ENCODE peak calls at places on chromosomes 4 and X, in six cellular contexts. F, A, R, B, Y and W are unnamed samples.

GRCh38 chr4:188663369-188663768 is 524.1 kb downstream of the TRIML1 start:
- DNase-seq in R (no peak), B (no peak), F (no peak), A (no peak), Y (no peak), W (no peak)

GRCh38 chr4:83589283-83589682 is 53.4 kb downstream of the GPAT3 start:
- DNase-seq in A (no peak), R (no peak), Y (no peak), B (no peak), F (no peak), W (no peak)

GRCh38 chr4:184216436-184217004 is 1.2 kb downstream of the ENPP6 start:
- DNase-seq in Y (no peak), B (no peak), A (no peak), F (no peak), R (no peak), W (peak; percentile 87)

GRCh38 chr4:15832523-15833451 is 54.7 kb downstream of the CD38 start:
- DNase-seq in F (no peak), B (no peak), R (no peak), Y (no peak), A (no peak), W (no peak)

GRCh38 chr4:2946812-2947600 is 16.2 kb downstream of the NOP14 start:
- DNase-seq in A (no peak), F (no peak), Y (no peak), B (no peak), R (no peak), W (no peak)

GRCh38 chr4:5158391-5158770 is 107.1 kb downstream of the STK32B start:
- DNase-seq in F (no peak), B (no peak), A (no peak), R (no peak), Y (no peak), W (no peak)

GRCh38 chr4:47118192-47118879 is 87.0 kb downstream of the GABRB1 start:
- DNase-seq in F (no peak), B (no peak), Y (no peak), A (no peak), R (no peak), W (no peak)

GRCh38 chrX:109732319-109732779 is 708 bp downstream of the ACSL4 start:
- DNase-seq in B (peak; percentile 38), F (no peak), Y (peak; percentile 55), A (peak; percentile 16), R (peak; percentile 58), W (no peak)

GRCh38 chrX:80354966-80355465 is 65.2 kb upstream of the TENT5D start:
- DNase-seq in A (no peak), R (no peak), B (no peak), Y (no peak), F (no peak), W (no peak)

GRCh38 chr4:80265571-80266266 is 745 bp upstream of the FGF5 start:
- DNase-seq in F (no peak), R (peak; percentile 83), B (no peak), Y (peak; percentile 84), A (peak; percentile 64), W (no peak)

GRCh38 chrX:154121961-154122360 is 22.1 kb upstream of the OPN1LW start:
- DNase-seq in Y (no peak), B (no peak), R (no peak), F (no peak), A (no peak), W (no peak)

GRCh38 chr4:57043304-57044251 is 64.9 kb downstream of the POLR2B start:
- DNase-seq in R (peak; percentile 86), A (peak; percentile 72), F (no peak), Y (peak; percentile 94), B (no peak), W (peak; percentile 87)

GRCh38 chrX:50920132-50920531 is 9.6 kb downstream of the BMP15 start:
- DNase-seq in F (no peak), B (no peak), R (peak; percentile 25), A (no peak), Y (peak; percentile 3), W (no peak)

GRCh38 chr4:41448935-41449334 is 89.0 kb upstream of the LIMCH1 start:
- DNase-seq in R (no peak), F (no peak), B (no peak), Y (peak; percentile 23), A (peak; percentile 80), W (no peak)

GRCh38 chrX:18733273-18733672 is 25.8 kb downstream of the PPEF1 start:
- DNase-seq in R (no peak), B (no peak), A (no peak), F (no peak), Y (no peak), W (no peak)

GRCh38 chr4:188383180-188383579 is 243.9 kb downstream of the TRIML1 start:
- DNase-seq in B (no peak), F (no peak), R (no peak), A (no peak), Y (no peak), W (no peak)

GRCh38 chrX:16140983-16141382 is 17.6 kb downstream of the GRPR start:
- DNase-seq in B (no peak), Y (no peak), R (no peak), A (no peak), F (no peak), W (no peak)

GRCh38 chr4:6568689-6569332 is 6.2 kb upstream of the MAN2B2 start:
- DNase-seq in B (no peak), F (no peak), R (peak; percentile 22), Y (peak; percentile 33), A (peak; percentile 60), W (no peak)

GRCh38 chr4:26116057-26116456 is 202.0 kb downstream of the SMIM20 start:
- DNase-seq in F (no peak), R (no peak), A (no peak), B (no peak), Y (no peak), W (no peak)

GRCh38 chr4:105399535-105400161 is 74.2 kb downstream of the PPA2 start:
- DNase-seq in Y (peak; percentile 79), B (no peak), R (peak; percentile 81), F (no peak), A (peak; percentile 54), W (no peak)

GRCh38 chr4:123415977-123416376 is 19.4 kb downstream of the SPRY1 start:
- DNase-seq in F (no peak), Y (peak; percentile 65), R (peak; percentile 74), A (peak; percentile 38), B (no peak), W (no peak)

GRCh38 chr4:90293320-90293719 is 166.1 kb downstream of the CCSER1 start:
- DNase-seq in F (no peak), A (no peak), B (no peak), Y (peak; percentile 43), R (peak; percentile 60), W (no peak)